ENCODE peak calls at places on chromosome 9, in four cellular contexts. X is CD8-positive, alpha-beta T cell; K is mammary epithelial cell; G is endothelial cell of umbilical vein. V is an unnamed sample. For H3K36me3, the result is how much of the 10 kb centered on the place peaks cover.

GRCh38 chr9:78788101-78788500 is 491.2 kb downstream of the PSAT1 start:
- DNase-seq in X (no peak), K (no peak), G (peak), V (no peak)

GRCh38 chr9:117546894-117547293 is 132.0 kb upstream of the ASTN2 start:
- DNase-seq in X (no peak), K (peak), G (peak), V (peak)

GRCh38 chr9:6552738-6553121 is 92.8 kb downstream of the GLDC start:
- DNase-seq in X (no peak), K (peak), G (peak), V (peak)

GRCh38 chr9:119184265-119184936 is 184.8 kb downstream of the BRINP1 start:
- DNase-seq in X (no peak), K (no peak), G (no peak), V (no peak)

GRCh38 chr9:134335490-134336173 is 9.4 kb downstream of the RXRA start:
- DNase-seq in X (no peak), K (no peak), G (no peak), V (no peak)

GRCh38 chr9:134175808-134176598 is 11.6 kb upstream of the RNU6ATAC start:
- DNase-seq in X (no peak), K (no peak), G (no peak), V (no peak)

GRCh38 chr9:133421615-133422542 is at the start of gene ADAMTS13:
- DNase-seq in X (no peak), K (no peak), G (no peak), V (peak)

GRCh38 chr9:99162759-99163364 is 57.9 kb downstream of the TGFBR1 start:
- DNase-seq in X (no peak), K (no peak), G (peak), V (peak)

GRCh38 chr9:28688172-28688571 is 1114.9 kb upstream of the C9orf72 start:
- DNase-seq in X (no peak), K (peak), G (no peak), V (peak)

GRCh38 chr9:131402738-131403492 is 9.0 kb downstream of the PRRC2B start:
- DNase-seq in X (no peak), K (peak), G (peak), V (peak)

GRCh38 chr9:70049236-70049635 is 5.6 kb downstream of the MAMDC2 start:
- DNase-seq in X (no peak), K (peak), G (no peak), V (peak)

GRCh38 chr9:2180171-2180570 is 165.0 kb downstream of the SMARCA2 start:
- DNase-seq in X (no peak), K (no peak), G (no peak), V (no peak)

GRCh38 chr9:84404095-84404686 is 63.6 kb upstream of the SLC28A3 start:
- DNase-seq in X (no peak), K (no peak), G (peak), V (peak)

GRCh38 chr9:69970001-69970531 is 73.6 kb upstream of the MAMDC2 start:
- DNase-seq in X (no peak), K (no peak), G (no peak), V (no peak)

GRCh38 chr9:83013867-83014605 is 48.9 kb downstream of the RASEF start:
- DNase-seq in X (no peak), K (peak), G (no peak), V (peak)

GRCh38 chr9:27528278-27528885 is 1.2 kb downstream of the MOB3B start:
- DNase-seq in X (peak), K (peak), G (peak), V (peak)

GRCh38 chr9:126116351-126117157 is 210.1 kb upstream of the MVB12B start:
- DNase-seq in X (no peak), K (no peak), G (no peak), V (no peak)

GRCh38 chr9:123049589-123050222 is 16.2 kb downstream of the GPR21 start:
- DNase-seq in X (no peak), K (no peak), G (peak), V (no peak)

GRCh38 chr9:73170185-73170957 is 18.7 kb downstream of the ANXA1 start:
- DNase-seq in X (no peak), K (no peak), G (no peak), V (peak)

GRCh38 chr9:98726735-98727134 is 18.0 kb upstream of the GABBR2 start:
- DNase-seq in X (no peak), K (no peak), G (no peak), V (no peak)

GRCh38 chr9:99076483-99077171 is 28.3 kb upstream of the TGFBR1 start:
- DNase-seq in X (peak), K (no peak), G (no peak), V (no peak)

GRCh38 chr9:133415107-133415506 is 2.7 kb downstream of the REXO4 start:
- DNase-seq in X (no peak), K (no peak), G (no peak), V (no peak)

GRCh38 chr9:136793063-136793946 is 2.2 kb downstream of the TMEM141 start:
- DNase-seq in X (no peak), K (no peak), G (no peak), V (no peak)

GRCh38 chr9:122394265-122395242 is 23.7 kb downstream of the PTGS1 start:
- DNase-seq in X (no peak), K (peak), G (peak), V (peak)

GRCh38 chr9:94665606-94666005 is 26.3 kb upstream of the FBP1 start:
- DNase-seq in X (no peak), K (no peak), G (no peak), V (no peak)

GRCh38 chr9:126615251-126615790 is 1.6 kb downstream of the LMX1B start:
- DNase-seq in X (peak), K (peak), G (no peak), V (peak)

GRCh38 chr9:109108318-109108717 is 11.4 kb downstream of the TMEM245 start:
- DNase-seq in X (no peak), K (peak), G (peak), V (peak)

GRCh38 chr9:73180373-73180772 is 28.7 kb downstream of the ANXA1 start:
- DNase-seq in X (no peak), K (no peak), G (no peak), V (peak)

GRCh38 chr9:105887679-105888078 is 193.3 kb downstream of the TMEM38B start:
- DNase-seq in X (no peak), K (no peak), G (no peak), V (no peak)

DNA sequence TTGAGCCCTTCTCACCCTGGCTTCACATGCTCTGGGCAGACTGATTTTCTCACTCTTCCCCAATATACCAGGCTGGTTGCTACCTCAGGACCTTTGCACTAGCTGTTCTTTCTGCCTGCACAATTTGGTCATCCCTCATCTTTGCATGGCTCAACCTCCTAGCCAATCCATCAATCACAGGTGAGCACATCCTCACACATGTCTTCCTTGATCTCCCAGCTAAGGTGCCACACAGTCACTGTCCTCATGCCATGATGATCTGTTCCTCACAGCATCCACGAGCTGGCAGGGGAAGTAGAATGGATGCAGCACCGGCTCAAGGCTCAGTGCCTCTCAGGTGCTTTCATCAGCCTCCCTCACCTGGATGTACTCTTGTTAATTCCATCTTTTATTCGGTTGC is 30.6 kb upstream of the S1PR3 start:
- DNase-seq in X (no peak), K (no peak), G (no peak), V (no peak)
- H3K4me3 ChIP-seq in X (no peak), K (no peak), G (no peak), V (no peak)

GRCh38 chr9:128840524-128840923 is 10.9 kb upstream of the SPOUT1 start:
- DNase-seq in X (no peak), K (no peak), G (no peak), V (no peak)

GRCh38 chr9:128841704-128842492 is 12.3 kb upstream of the SPOUT1 start:
- DNase-seq in X (no peak), K (no peak), G (no peak), V (no peak)

GRCh38 chr9:128846680-128847030 is 17.1 kb upstream of the SPOUT1 start:
- DNase-seq in X (no peak), K (no peak), G (no peak), V (no peak)

GRCh38 chr9:128847803-128848202 is 18.2 kb upstream of the SPOUT1 start:
- DNase-seq in X (no peak), K (no peak), G (no peak), V (no peak)

GRCh38 chr9:128845186-128845931 is 15.8 kb upstream of the SPOUT1 start:
- DNase-seq in X (no peak), K (peak), G (no peak), V (peak)
- TF ChIP-seq CTCF in X (no peak), K (peak), G (no peak), V (peak)

DNA sequence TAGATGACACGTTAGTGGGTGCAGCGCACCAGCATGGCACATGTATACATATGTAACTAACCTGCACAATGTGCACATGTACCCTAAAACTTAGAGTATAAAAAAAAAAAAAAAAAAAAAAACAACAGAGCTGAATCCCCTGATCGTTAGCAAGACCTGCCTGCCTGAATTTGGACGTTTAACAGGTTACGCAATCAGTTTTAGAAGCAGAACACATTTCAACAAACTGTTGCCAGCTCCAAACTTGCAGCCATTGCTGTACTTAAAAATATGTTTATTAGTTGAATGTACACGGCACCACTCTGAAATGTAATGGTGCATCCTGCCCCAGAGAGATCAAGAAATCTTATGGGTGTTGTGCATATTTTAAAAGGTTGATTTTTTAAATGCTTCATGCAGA is 680.0 kb downstream of the TLE4 start:
- DNase-seq in X (no peak), K (no peak), G (no peak), V (no peak)
- H3K36me3 ChIP-seq in X (under half), K (under half), G (under half), V (under half)

GRCh38 chr9:37369671-37370070 is 52.8 kb upstream of the GRHPR start:
- DNase-seq in X (no peak), K (no peak), G (no peak), V (no peak)
- H3K4me3 ChIP-seq in X (no peak), K (no peak), G (no peak), V (no peak)